ENCODE peak calls at places on chromosomes 5 and 9, in ten cellular contexts. M is H1, U is thyroid gland, R is tibial nerve, E is uterus, C is A549, L is IMR-90, A is prostate gland, V is ovary, D is stomach. P is an unnamed sample.

GRCh38 chr5:53503819-53504218 is 23.4 kb downstream of the FST start:
- DNase-seq in V (no peak), A (no peak), L (peak; percentile 27), M (no peak), U (no peak), R (no peak), D (no peak), C (no peak), E (no peak), P (no peak)

GRCh38 chr5:34656700-34657549 is 797 bp downstream of the RAI14 start:
- DNase-seq in D (peak; percentile 27), U (peak; percentile 22), V (peak; percentile 48), R (no peak), L (no peak), C (peak; percentile 21), E (peak; percentile 45), M (no peak), A (peak; percentile 7), P (peak; percentile 54)

GRCh38 chr9:103397868-103398600 is 402.9 kb downstream of the CYLC2 start:
- DNase-seq in L (no peak), M (peak; percentile 7), C (peak; percentile 21), A (peak; percentile 12), D (peak; percentile 27), V (no peak), U (peak; percentile 45), E (no peak), R (no peak), P (no peak)

GRCh38 chr5:22938373-22938772 is 85.2 kb upstream of the CDH12 start:
- DNase-seq in U (no peak), M (no peak), D (no peak), R (no peak), L (no peak), A (no peak), C (no peak), V (no peak), E (no peak), P (no peak)

GRCh38 chr9:92180669-92181181 is 65.5 kb upstream of the SPTLC1 start:
- DNase-seq in U (no peak), L (peak; percentile 91), A (no peak), M (no peak), V (no peak), R (no peak), D (no peak), E (no peak), C (no peak), P (no peak)

GRCh38 chr9:127566351-127567001 is 45.6 kb upstream of the STXBP1 start:
- DNase-seq in M (no peak), U (peak; percentile 88), R (no peak), L (no peak), V (no peak), D (peak; percentile 58), A (peak; percentile 67), C (no peak), E (no peak), P (peak; percentile 82)

GRCh38 chr5:39214912-39215709 is 4.3 kb downstream of the FYB1 start:
- DNase-seq in R (no peak), M (no peak), D (no peak), C (no peak), A (no peak), V (no peak), E (no peak), U (no peak), L (no peak), P (peak; percentile 66)

GRCh38 chr5:55308254-55308836 is 556 bp downstream of the MTREX start:
- DNase-seq in E (no peak), U (peak; percentile 3), L (peak; percentile 19), C (peak; percentile 46), R (no peak), D (no peak), M (no peak), A (peak; percentile 12), V (no peak), P (no peak)

GRCh38 chr5:1011741-1012315 is 3.2 kb downstream of the NKD2 start:
- DNase-seq in A (no peak), V (peak; percentile 5), D (no peak), R (no peak), M (no peak), C (no peak), U (no peak), L (no peak), E (no peak), P (no peak)

GRCh38 chr9:83066771-83067170 is 3.8 kb upstream of the RASEF start:
- DNase-seq in U (no peak), E (no peak), V (no peak), L (peak; percentile 89), C (no peak), A (no peak), M (no peak), R (no peak), D (no peak), P (no peak)

GRCh38 chr5:65832603-65833228 is 93.7 kb upstream of the ERBIN start:
- DNase-seq in R (no peak), D (no peak), V (no peak), E (no peak), C (no peak), A (no peak), M (no peak), U (no peak), L (no peak), P (no peak)

GRCh38 chr5:65833780-65834179 is 92.6 kb upstream of the ERBIN start:
- DNase-seq in C (no peak), M (no peak), V (no peak), E (no peak), L (no peak), R (no peak), U (no peak), D (no peak), A (no peak), P (no peak)

GRCh38 chr5:65830856-65831255 is 95.5 kb upstream of the ERBIN start:
- DNase-seq in E (no peak), D (no peak), C (no peak), L (no peak), A (no peak), M (no peak), U (no peak), V (no peak), R (no peak), P (no peak)

GRCh38 chr5:65831276-65831675 is 95.1 kb upstream of the ERBIN start:
- DNase-seq in V (no peak), D (no peak), A (no peak), L (no peak), R (no peak), C (no peak), M (no peak), E (no peak), U (no peak), P (no peak)

DNA sequence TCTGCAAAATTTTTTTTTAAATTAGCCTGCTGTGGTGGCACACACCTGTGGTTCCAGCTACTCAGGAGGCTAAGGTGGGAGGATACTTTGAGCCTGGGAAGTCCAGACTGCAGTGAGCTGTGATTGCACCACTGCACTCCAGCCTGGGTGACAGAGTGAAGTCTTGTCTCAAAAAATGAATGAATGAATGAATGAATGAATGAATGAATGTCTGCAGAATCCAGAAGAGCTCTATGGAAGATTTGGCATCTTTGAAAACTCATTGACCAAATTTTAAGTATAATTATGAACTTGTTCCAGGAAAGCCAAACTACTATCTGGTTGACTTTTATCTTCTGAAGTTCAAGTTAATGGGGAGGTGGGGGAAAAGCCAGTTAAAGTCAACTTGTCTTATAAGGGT is 94.2 kb upstream of the ERBIN start:
- DNase-seq in A (no peak), C (no peak), M (no peak), R (no peak), E (no peak), V (no peak), L (no peak), D (no peak), U (no peak), P (no peak)
- H3K4me1 ChIP-seq in A (no peaks in the 10 kb centered on the region), C (peaks cover 4% of the 10 kb centered on the region), M (peaks cover 2% of the 10 kb centered on the region), R (no peaks in the 10 kb centered on the region), E (no peaks in the 10 kb centered on the region), V (no peaks in the 10 kb centered on the region), L (peaks cover 12% of the 10 kb centered on the region), D (no peaks in the 10 kb centered on the region), U (no peaks in the 10 kb centered on the region), P (no peaks in the 10 kb centered on the region)

GRCh38 chr9:15231788-15232635 is 75.0 kb downstream of the TTC39B start:
- DNase-seq in V (no peak), M (no peak), C (peak; percentile 13), D (no peak), R (no peak), L (no peak), A (no peak), E (no peak), U (peak; percentile 29), P (no peak)
- TF ChIP-seq CTCF in V (no peak), M (peak; percentile 73), C (peak; percentile 43), D (no peak), R (no peak), L (peak; percentile 48), A (no peak), E (no peak), U (peak; percentile 47), P (peak; percentile 40)

GRCh38 chr9:124257865-124258764 is at the start of gene NEK6:
- DNase-seq in E (peak; percentile 50), M (no peak), A (no peak), L (peak; percentile 84), C (no peak), D (peak; percentile 40), U (no peak), R (no peak), V (peak; percentile 46), P (peak; percentile 75)
- TF ChIP-seq POLR2A in E (no peak), M (no peak), A (peak; percentile 20), L (peak; percentile 59), C (peak; percentile 35), D (no peak), U (no peak), R (no peak), V (no peak), P (no peak)

DNA sequence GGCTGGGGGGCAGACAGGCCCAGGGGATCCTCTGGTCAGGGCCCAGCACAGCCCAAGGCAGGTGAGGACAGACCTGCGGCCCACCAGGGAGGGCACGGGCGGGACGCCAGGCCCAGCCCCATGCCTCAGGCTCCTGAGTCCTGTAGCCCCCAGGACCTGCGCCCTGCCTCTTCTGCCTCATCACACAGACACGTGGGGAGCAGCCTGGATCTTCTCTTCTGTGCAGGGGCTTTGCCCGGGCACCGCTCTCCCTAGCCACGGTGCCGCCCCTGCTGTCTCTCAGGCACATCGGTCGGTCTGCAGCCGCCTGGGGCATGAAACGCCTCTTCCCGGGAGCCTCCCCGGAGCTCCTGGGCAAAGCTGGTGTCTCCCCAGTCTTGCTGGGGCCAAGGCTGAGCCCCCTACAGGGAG is 40.2 kb upstream of the EGFL7 start:
- DNase-seq in M (no peak), L (no peak), D (no peak), A (no peak), U (no peak), R (no peak), V (no peak), E (no peak), C (no peak), P (no peak)
- H3K4me1 ChIP-seq in M (no peaks in the 10 kb centered on the region), L (peaks cover 12% of the 10 kb centered on the region), D (peaks cover 81% of the 10 kb centered on the region), A (peaks cover 7% of the 10 kb centered on the region), U (peaks cover 15% of the 10 kb centered on the region), R (peaks cover 59% of the 10 kb centered on the region), V (peaks cover 4% of the 10 kb centered on the region), E (peaks cover 6% of the 10 kb centered on the region), C (peaks cover 40% of the 10 kb centered on the region), P (peaks cover 21% of the 10 kb centered on the region)

GRCh38 chr5:104418056-104418455 is 855.5 kb upstream of the NUDT12 start:
- DNase-seq in A (no peak), D (no peak), V (no peak), M (no peak), L (no peak), U (no peak), E (no peak), R (no peak), C (no peak), P (no peak)

GRCh38 chr5:104412649-104413240 is 850.2 kb upstream of the NUDT12 start:
- DNase-seq in C (peak; percentile 0), E (no peak), M (peak; percentile 13), A (no peak), R (no peak), V (no peak), L (peak; percentile 17), D (no peak), U (no peak), P (no peak)
- TF ChIP-seq CTCF in C (peak; percentile 15), E (no peak), M (peak; percentile 58), A (no peak), R (no peak), V (no peak), L (peak; percentile 28), D (no peak), U (peak; percentile 12), P (no peak)